ENCODE peak calls at places on chromosomes 1 and 21, in five cellular contexts. B is MG63; P is tibial nerve; V is effector memory CD4-positive, alpha-beta T cell; E is aorta. M is an unnamed sample. For H3K27me3 and H3K9me3, the result is how much of the 10 kb centered on the place peaks cover.

GRCh38 chr1:26391450-26391849 is 18.9 kb upstream of the ZNF683 start:
- DNase-seq in B (peak), P (no peak), V (peak), E (no peak), M (no peak)

GRCh38 chr1:156075158-156075557 is 7.1 kb downstream of the MEX3A start:
- DNase-seq in V (no peak), B (no peak), P (no peak), E (no peak), M (no peak)

GRCh38 chr1:167562697-167563096 is 9.1 kb upstream of the CREG1 start:
- DNase-seq in E (no peak), P (no peak), V (no peak), B (no peak), M (no peak)

GRCh38 chr1:58874757-58875755 is 91.2 kb upstream of the JUN start:
- DNase-seq in V (no peak), E (no peak), B (peak), P (no peak), M (peak)

GRCh38 chr21:43292041-43292865 is 123.4 kb downstream of the CRYAA start:
- DNase-seq in P (no peak), B (no peak), E (no peak), V (no peak), M (peak)

GRCh38 chr1:93716974-93717373 is 35.3 kb upstream of the BCAR3 start:
- DNase-seq in P (no peak), V (no peak), E (no peak), B (peak), M (no peak)

GRCh38 chr1:235073968-235074334 is 54.7 kb downstream of the TOMM20 start:
- DNase-seq in E (no peak), B (no peak), V (no peak), P (no peak), M (no peak)

GRCh38 chr1:119316870-119317416 is 51.6 kb upstream of the HAO2 start:
- DNase-seq in B (no peak), V (no peak), P (no peak), E (no peak), M (no peak)

GRCh38 chr1:17933991-17934390 is 173.6 kb upstream of the IGSF21 start:
- DNase-seq in P (no peak), E (no peak), B (no peak), V (no peak), M (no peak)

GRCh38 chr1:2529776-2530500 is at the start of gene HES5:
- DNase-seq in V (no peak), P (no peak), E (no peak), B (no peak), M (peak)

GRCh38 chr1:210125143-210125542 is 107.5 kb upstream of the SERTAD4 start:
- DNase-seq in V (no peak), P (no peak), E (no peak), B (no peak), M (no peak)

GRCh38 chr1:177568702-177569101 is 397.9 kb downstream of the BRINP2 start:
- DNase-seq in E (no peak), P (no peak), B (no peak), V (no peak), M (no peak)

GRCh38 chr1:111920221-111921024 is 69.0 kb downstream of the KCND3 start:
- DNase-seq in B (peak), V (no peak), E (peak), P (no peak), M (peak)

GRCh38 chr21:37710555-37711293 is 205.5 kb downstream of the KCNJ6 start:
- DNase-seq in E (no peak), P (no peak), B (no peak), V (no peak), M (no peak)

GRCh38 chr1:214933375-214933774 is 149.2 kb upstream of the KCNK2 start:
- DNase-seq in V (no peak), P (no peak), E (no peak), B (peak), M (no peak)

GRCh38 chr1:156608981-156609380 is 7.7 kb upstream of the GPATCH4 start:
- DNase-seq in E (peak), P (no peak), B (no peak), V (peak), M (no peak)

GRCh38 chr21:38830667-38831525 is 25.2 kb downstream of the ETS2 start:
- DNase-seq in P (no peak), B (no peak), E (no peak), V (no peak), M (no peak)

GRCh38 chr1:157235307-157235706 is 97.1 kb upstream of the ETV3 start:
- DNase-seq in P (no peak), E (no peak), B (no peak), V (no peak), M (no peak)

GRCh38 chr21:44377201-44377921 is 23.9 kb downstream of the TRPM2 start:
- DNase-seq in V (no peak), B (no peak), E (peak), P (no peak), M (no peak)

GRCh38 chr1:174963547-174964125 is 36.1 kb upstream of the CACYBP start:
- DNase-seq in B (no peak), V (no peak), E (no peak), P (no peak), M (no peak)

GRCh38 chr1:212678456-212679410 is 20.9 kb downstream of the BATF3 start:
- DNase-seq in V (no peak), E (no peak), B (no peak), P (no peak), M (no peak)

GRCh38 chr1:226470921-226471320 is 63.0 kb upstream of the PARP1 start:
- DNase-seq in E (no peak), B (no peak), V (no peak), P (no peak), M (no peak)

GRCh38 chr1:236176337-236177336 is 34.3 kb downstream of the GPR137B start:
- DNase-seq in B (no peak), E (no peak), P (no peak), V (no peak), M (no peak)

GRCh38 chr1:245585252-245585959 is 430.6 kb downstream of the KIF26B start:
- DNase-seq in V (no peak), E (no peak), B (peak), P (no peak), M (no peak)

GRCh38 chr1:61244114-61244513 is 161.8 kb downstream of the NFIA start:
- DNase-seq in B (peak), P (no peak), E (no peak), V (no peak), M (no peak)

GRCh38 chr21:22855581-22855980 is 1857.4 kb downstream of the NCAM2 start:
- DNase-seq in E (no peak), V (no peak), P (no peak), B (peak), M (no peak)

GRCh38 chr1:29450591-29450990 is 214.3 kb downstream of the PTPRU start:
- DNase-seq in V (no peak), P (no peak), B (no peak), E (peak), M (no peak)

DNA sequence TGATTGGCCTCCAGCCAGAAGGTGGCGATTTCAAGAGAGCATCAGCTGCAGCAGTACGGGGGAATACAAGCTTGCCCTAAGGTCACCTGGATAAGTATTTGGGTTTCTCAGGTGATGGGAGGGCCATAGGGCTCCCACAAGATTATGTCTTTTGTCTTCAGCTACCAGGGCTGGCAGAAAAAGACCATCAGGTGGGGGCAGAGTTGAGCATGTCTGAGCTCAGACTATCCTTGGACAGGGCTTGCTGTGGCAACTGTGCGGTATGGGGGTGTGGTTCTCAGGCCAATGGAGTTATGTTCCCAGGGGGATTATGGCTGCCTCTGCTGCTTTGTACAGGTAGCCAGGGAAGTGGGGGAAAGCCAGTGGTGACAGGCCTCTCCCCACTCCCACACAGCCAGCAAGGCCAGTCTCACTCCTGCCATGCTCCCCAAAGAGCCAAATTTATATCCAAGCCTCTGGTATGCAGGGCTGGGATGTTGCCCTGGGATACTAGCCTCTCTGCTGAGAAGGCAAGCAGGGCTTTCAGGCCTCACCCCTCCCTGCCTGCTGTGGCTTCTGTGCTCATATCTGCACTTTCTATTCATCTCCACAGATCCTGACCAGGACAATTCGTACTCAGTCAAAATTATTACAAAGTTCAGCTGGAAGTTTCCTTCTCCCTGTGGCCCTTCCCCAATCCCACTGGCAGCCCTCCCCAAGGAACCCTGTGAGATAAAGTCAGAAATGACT is 26.7 kb upstream of the CD84 start:
- DNase-seq in V (no peak), B (no peak), E (no peak), P (no peak), M (no peak)
- H3K27me3 ChIP-seq in V (under half), B (under half), E (under half), P (under half), M (under half)

DNA sequence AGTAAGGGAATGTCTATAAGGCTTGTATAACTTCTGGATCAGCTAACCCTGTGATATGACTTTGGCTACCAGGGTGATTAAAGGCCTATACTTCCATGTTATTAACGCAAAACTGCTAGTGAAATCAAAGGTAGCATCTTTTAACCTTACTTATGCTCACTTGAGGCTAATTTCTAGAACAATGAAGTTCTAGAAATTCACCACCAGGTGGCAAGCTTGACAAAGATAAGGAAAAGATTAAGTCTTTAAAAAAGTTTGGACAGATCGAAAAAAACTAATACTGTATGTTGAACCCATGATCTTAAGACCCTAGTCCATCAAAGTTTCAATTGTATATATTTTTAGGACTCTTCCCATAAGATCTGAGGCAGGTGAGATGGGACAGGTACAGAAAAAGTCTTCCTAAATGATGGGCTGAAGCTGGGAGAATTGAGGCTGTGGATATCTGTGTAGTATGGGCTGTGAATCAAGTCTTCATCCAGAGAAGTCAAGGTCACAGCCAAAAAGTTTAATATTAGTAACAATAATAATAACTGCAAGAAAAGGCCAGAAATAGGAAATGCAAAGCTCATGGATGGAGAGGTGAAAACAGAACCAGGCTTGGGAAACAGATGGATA is 18.8 kb downstream of the KYAT3 start:
- DNase-seq in P (peak), V (no peak), E (no peak), B (no peak), M (no peak)
- H3K4me3 ChIP-seq in P (no peak), V (no peak), E (no peak), B (no peak), M (no peak)

DNA sequence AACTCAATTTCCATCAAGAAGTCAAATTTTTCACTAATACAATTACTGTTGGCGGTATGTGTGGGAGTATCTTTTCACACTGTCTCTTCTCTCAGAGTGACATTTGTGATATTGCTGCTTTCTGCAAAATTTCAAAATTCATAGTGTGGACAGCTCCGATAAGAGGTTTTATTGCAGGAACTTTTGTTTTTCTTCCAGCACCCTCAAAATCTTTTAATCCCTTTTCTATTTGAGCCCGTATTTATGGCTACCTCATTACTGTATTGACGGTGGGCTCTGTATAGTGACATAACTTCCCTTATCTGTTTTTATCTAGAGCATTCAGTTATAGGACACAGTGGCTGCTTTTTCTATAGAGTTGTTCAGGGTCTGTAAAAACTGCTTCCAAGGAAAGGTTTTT is 794.4 kb upstream of the TMPRSS15 start:
- DNase-seq in V (no peak), E (no peak), P (no peak), B (no peak), M (no peak)
- H3K9me3 ChIP-seq in V (under half), E (under half), P (under half), B (under half), M (under half)

GRCh38 chr1:10816233-10816632 is 19.8 kb upstream of the CASZ1 start:
- DNase-seq in B (no peak), P (no peak), V (no peak), E (no peak), M (no peak)

GRCh38 chr1:10814312-10814711 is 17.9 kb upstream of the CASZ1 start:
- DNase-seq in E (peak), P (no peak), V (no peak), B (no peak), M (no peak)

GRCh38 chr1:10815863-10816195 is 19.4 kb upstream of the CASZ1 start:
- DNase-seq in V (no peak), E (no peak), B (no peak), P (no peak), M (no peak)

GRCh38 chr1:10813801-10814200 is 17.4 kb upstream of the CASZ1 start:
- DNase-seq in P (no peak), E (no peak), B (no peak), V (no peak), M (no peak)

DNA sequence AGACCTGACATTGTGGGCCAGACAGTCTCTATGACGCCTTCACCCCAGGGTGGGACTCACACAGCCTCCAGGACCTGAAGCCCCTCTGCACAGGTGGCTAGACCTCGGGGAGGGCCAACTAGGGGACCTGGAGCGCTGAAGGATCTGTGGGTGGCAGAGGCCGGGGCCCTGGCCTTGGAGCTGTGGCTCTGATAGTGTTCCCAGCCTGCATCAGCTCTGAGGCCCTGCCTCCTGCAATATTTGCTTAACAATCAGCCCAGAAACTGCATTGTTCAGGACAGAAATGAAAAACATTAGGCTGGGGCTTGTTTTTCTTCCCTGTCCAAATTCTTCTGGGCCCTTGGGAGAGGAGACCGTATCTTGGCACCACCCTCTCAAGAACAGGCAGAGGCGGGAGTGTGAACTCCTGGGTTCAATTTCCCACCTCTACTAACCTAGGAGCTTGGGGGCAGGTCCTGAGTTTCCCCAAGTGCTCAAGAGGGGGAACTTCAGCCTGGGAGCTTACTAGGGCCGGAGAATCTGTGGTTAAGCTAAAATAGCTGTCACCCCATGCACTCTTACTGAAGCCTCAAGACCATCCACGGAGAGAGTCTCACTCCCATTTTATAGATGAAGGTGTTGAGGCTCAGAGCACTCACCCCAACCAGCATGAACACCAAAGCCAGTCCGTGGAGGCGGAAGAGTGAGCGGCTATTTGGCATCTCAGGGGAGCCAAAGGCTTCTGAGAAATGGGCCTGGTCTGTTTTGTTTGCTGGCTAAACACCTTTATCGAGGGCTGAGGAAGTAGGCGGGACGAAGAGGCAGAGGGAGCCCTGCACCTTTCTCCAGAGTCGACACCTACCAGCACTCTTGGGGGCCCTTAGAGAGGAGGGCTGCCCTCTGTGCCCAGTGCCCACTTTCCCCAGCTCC is 18.8 kb upstream of the CASZ1 start:
- DNase-seq in B (no peak), V (no peak), E (no peak), P (no peak), M (no peak)
- H3K27me3 ChIP-seq in B (under half), V (under half), E (under half), P (under half), M (under half)

DNA sequence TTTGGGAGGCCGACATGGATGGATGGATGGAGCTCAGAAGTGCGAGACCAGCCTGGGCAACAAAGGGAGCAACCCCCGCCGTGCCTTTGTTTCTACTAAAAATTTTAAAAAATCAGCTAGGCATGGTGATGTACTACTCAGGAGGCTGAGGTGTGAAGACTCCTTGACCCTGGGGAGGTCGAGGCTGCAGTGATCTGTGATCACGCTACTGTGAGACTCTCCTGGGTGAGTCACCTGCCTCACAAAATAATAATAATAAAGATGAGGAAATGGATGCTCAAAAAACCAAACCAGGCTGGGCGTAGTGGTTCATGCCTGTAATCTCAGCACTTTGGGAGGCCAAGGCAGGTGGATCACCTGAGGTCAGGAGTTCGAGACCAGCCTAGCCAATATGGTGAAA is 19.2 kb downstream of the DSTYK start:
- DNase-seq in V (no peak), B (no peak), P (no peak), E (no peak), M (no peak)
- H3K4me3 ChIP-seq in V (no peak), B (no peak), P (no peak), E (no peak), M (no peak)

GRCh38 chr1:204293605-204294365 is 65.9 kb downstream of the PLEKHA6 start:
- DNase-seq in B (peak), P (peak), E (no peak), V (no peak), M (peak)

GRCh38 chr1:204292733-204293132 is 67.0 kb downstream of the PLEKHA6 start:
- DNase-seq in B (no peak), E (no peak), P (no peak), V (no peak), M (no peak)

GRCh38 chr1:204295666-204296065 is 64.1 kb downstream of the PLEKHA6 start:
- DNase-seq in V (no peak), B (peak), E (no peak), P (no peak), M (no peak)

GRCh38 chr1:204296431-204296988 is 63.2 kb downstream of the PLEKHA6 start:
- DNase-seq in V (no peak), E (peak), P (no peak), B (peak), M (no peak)

DNA sequence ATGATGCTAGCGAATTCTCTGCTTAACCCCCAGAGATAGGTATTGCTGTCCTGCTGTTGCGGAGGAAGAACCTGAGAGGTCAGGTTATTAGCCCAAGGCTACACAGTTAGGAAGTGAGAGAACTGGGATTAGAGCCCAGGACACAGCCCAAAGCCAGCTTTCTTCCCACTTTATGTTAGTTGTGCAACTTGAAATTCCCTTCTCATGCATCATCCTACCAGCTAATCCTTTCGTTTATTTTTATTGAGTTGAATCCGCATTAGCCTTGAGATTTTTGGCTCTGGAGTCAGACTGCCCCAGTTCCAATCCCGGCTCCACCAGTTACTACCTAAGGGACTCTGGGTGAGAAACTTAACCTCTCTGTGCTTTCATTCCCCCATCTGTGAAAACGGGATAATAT is 65.4 kb downstream of the PLEKHA6 start:
- DNase-seq in P (peak), E (no peak), V (no peak), B (peak), M (peak)
- H3K9me3 ChIP-seq in P (under half), E (under half), V (under half), B (under half), M (under half)

DNA sequence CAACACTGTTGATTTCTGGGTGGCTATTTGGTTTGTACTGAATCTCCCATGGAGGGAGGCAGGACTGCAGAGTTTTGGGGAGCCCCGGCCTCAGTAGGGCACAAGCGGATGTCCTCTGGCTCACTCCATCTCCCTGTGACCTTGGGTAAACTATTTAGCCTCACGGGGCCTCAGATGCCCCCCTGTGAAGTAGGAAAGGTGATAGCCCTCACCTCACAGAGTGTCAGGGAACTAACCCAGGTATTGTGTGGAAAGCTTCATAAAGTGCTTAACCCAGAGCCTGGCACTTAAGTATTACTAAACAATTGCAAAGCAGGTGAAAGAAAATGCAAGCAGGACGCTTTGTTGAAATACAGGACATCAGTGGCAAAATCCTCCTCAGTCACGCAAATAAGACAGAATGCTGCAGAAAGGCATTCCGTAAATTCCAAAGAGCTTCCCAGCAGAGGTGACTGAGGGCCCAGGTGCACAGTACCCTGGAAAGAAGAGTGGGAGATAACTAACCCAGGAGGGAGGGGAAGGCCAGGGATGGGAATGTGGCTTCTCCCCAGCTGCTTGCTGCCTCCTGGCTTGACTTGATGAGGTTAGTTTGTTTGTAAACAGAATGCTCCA is 436.3 kb downstream of the PRDM2 start:
- DNase-seq in E (no peak), B (no peak), V (no peak), P (no peak), M (no peak)
- H3K27me3 ChIP-seq in E (under half), B (under half), V (under half), P (under half), M (under half)

GRCh38 chr21:25565272-25566199 is 41.7 kb downstream of the MRPL39 start:
- DNase-seq in B (no peak), P (no peak), V (no peak), E (no peak), M (no peak)
- H3K4me3 ChIP-seq in B (no peak), P (no peak), V (no peak), E (no peak), M (no peak)

M was measured in left ventricle myocardium inferior.